ENCODE peak calls at places on chromosomes 1 and 21, in six cellular contexts. B is GM03348, M is NCI-H524, U is WTC11, V is GF-D8, F is psoas muscle. N is an unnamed sample.

GRCh38 chr1:64887689-64888217 is 78.6 kb downstream of the JAK1 start:
- DNase-seq in B (no peak), M (no peak), U (no peak), V (no peak), F (no peak), N (no peak)

GRCh38 chr1:33918368-33918767 is 54.5 kb downstream of the HMGB4 start:
- DNase-seq in B (peak), M (no peak), U (no peak), V (no peak), F (no peak), N (no peak)

GRCh38 chr1:153663211-153663610 is 4.7 kb downstream of the SNAPIN start:
- DNase-seq in B (no peak), M (no peak), U (no peak), V (no peak), F (no peak), N (no peak)

GRCh38 chr21:34704119-34704518 is 35.3 kb downstream of the CLIC6 start:
- DNase-seq in B (peak), M (no peak), U (no peak), V (no peak), F (no peak), N (no peak)

GRCh38 chr1:61450454-61451213 is 274.3 kb downstream of the TM2D1 start:
- DNase-seq in B (peak), M (no peak), U (no peak), V (no peak), F (peak), N (no peak)

GRCh38 chr1:222310830-222311229 is 237.1 kb downstream of the HHIPL2 start:
- DNase-seq in B (no peak), M (peak), U (no peak), V (no peak), F (peak), N (peak)

GRCh38 chr1:201220388-201220715 is 29.7 kb downstream of the IGFN1 start:
- DNase-seq in B (no peak), M (no peak), U (no peak), V (no peak), F (no peak), N (no peak)

GRCh38 chr1:3898994-3899775 is 887 bp downstream of the C1orf174 start:
- DNase-seq in B (no peak), M (no peak), U (no peak), V (no peak), F (no peak), N (no peak)

GRCh38 chr1:154386643-154387352 is 18.3 kb upstream of the IL6R start:
- DNase-seq in B (peak), M (no peak), U (no peak), V (no peak), F (no peak), N (no peak)

GRCh38 chr1:234619071-234619480 is 9.1 kb upstream of the IRF2BP2 start:
- DNase-seq in B (no peak), M (no peak), U (no peak), V (no peak), F (no peak), N (no peak)

GRCh38 chr1:247421074-247421473 is 5.1 kb downstream of the NLRP3 start:
- DNase-seq in B (no peak), M (no peak), U (no peak), V (no peak), F (no peak), N (no peak)

GRCh38 chr1:45499415-45499769 is 481 bp downstream of the CCDC163 start:
- DNase-seq in B (no peak), M (no peak), U (no peak), V (no peak), F (no peak), N (no peak)

GRCh38 chr1:154767315-154768240 is 102.5 kb downstream of the KCNN3 start:
- DNase-seq in B (no peak), M (peak), U (no peak), V (no peak), F (no peak), N (no peak)

GRCh38 chr1:42737257-42737656 is 2.8 kb downstream of the CLDN19 start:
- DNase-seq in B (no peak), M (no peak), U (no peak), V (peak), F (no peak), N (no peak)

GRCh38 chr1:183101081-183101480 is 77.9 kb downstream of the LAMC1 start:
- DNase-seq in B (no peak), M (no peak), U (no peak), V (no peak), F (no peak), N (no peak)

GRCh38 chr1:157994704-157995540 is 1.5 kb downstream of the KIRREL1 start:
- DNase-seq in B (peak), M (no peak), U (no peak), V (no peak), F (peak), N (no peak)

GRCh38 chr1:54324031-54324654 is 82.1 kb downstream of the SSBP3 start:
- DNase-seq in B (peak), M (peak), U (no peak), V (no peak), F (no peak), N (no peak)

GRCh38 chr1:172070055-172070454 is 228.8 kb downstream of the DNM3 start:
- DNase-seq in B (peak), M (no peak), U (no peak), V (no peak), F (no peak), N (no peak)

GRCh38 chr1:225655509-225656258 is 2.8 kb upstream of the ENAH start:
- DNase-seq in B (peak), M (no peak), U (no peak), V (no peak), F (peak), N (no peak)

N was measured in right lobe of liver.